ENCODE peak calls at places on chromosomes 2 and 18, in seven cellular contexts. F is CD8-positive, alpha-beta memory T cell; Q is thyroid gland; U is left ventricle myocardium inferior; P is body of pancreas; L is NT2/D1; E is fibroblast of lung. A is an unnamed sample. For H3K9me3 and H3K4me1, the result is how much of the 10 kb centered on the place peaks cover.

GRCh38 chr2:69217333-69218080 is 169.5 kb downstream of the GFPT1 start:
- DNase-seq in F (no peak), Q (no peak), U (no peak), P (no peak), L (no peak), E (no peak), A (no peak)

GRCh38 chr2:25960920-25961319 is 21.4 kb downstream of the KIF3C start:
- DNase-seq in F (no peak), Q (no peak), U (no peak), P (no peak), L (no peak), E (peak), A (no peak)

GRCh38 chr2:46827274-46827930 is 88.2 kb downstream of the MCFD2 start:
- DNase-seq in F (no peak), Q (no peak), U (no peak), P (no peak), L (no peak), E (peak), A (no peak)

GRCh38 chr18:48660346-48661228 is 121.8 kb downstream of the CTIF start:
- DNase-seq in F (no peak), Q (no peak), U (no peak), P (no peak), L (no peak), E (no peak), A (no peak)

GRCh38 chr2:56239437-56239836 is 55.6 kb downstream of the CCDC85A start:
- DNase-seq in F (no peak), Q (no peak), U (no peak), P (no peak), L (no peak), E (peak), A (no peak)

GRCh38 chr2:206274434-206275273 is at the start of gene ZDBF2:
- DNase-seq in F (peak), Q (peak), U (peak), P (peak), L (peak), E (peak), A (peak)

GRCh38 chr2:152241956-152242355 is 66.4 kb upstream of the STAM2 start:
- DNase-seq in F (no peak), Q (no peak), U (no peak), P (no peak), L (no peak), E (peak), A (no peak)

GRCh38 chr2:101718993-101719571 is 21.6 kb downstream of the MAP4K4 start:
- DNase-seq in F (no peak), Q (no peak), U (no peak), P (no peak), L (no peak), E (no peak), A (peak)

GRCh38 chr2:213125646-213126347 is 25.6 kb downstream of the IKZF2 start:
- DNase-seq in F (peak), Q (no peak), U (no peak), P (no peak), L (no peak), E (no peak), A (no peak)

GRCh38 chr2:65081232-65081685 is 25.0 kb downstream of the CEP68 start:
- DNase-seq in F (no peak), Q (no peak), U (no peak), P (peak), L (no peak), E (no peak), A (no peak)

GRCh38 chr2:192888090-192888489 is 693.4 kb upstream of the TMEFF2 start:
- DNase-seq in F (no peak), Q (no peak), U (no peak), P (no peak), L (no peak), E (no peak), A (no peak)

GRCh38 chr2:86477349-86477748 is 36.2 kb downstream of the KDM3A start:
- DNase-seq in F (no peak), Q (no peak), U (no peak), P (no peak), L (no peak), E (peak), A (no peak)

GRCh38 chr2:233426619-233427342 is 72.5 kb downstream of the DGKD start:
- DNase-seq in F (no peak), Q (no peak), U (no peak), P (no peak), L (no peak), E (peak), A (no peak)

GRCh38 chr18:61413388-61413787 is 80.2 kb downstream of the CDH20 start:
- DNase-seq in F (no peak), Q (no peak), U (no peak), P (no peak), L (no peak), E (no peak), A (no peak)

GRCh38 chr18:26634631-26635030 is 86.3 kb upstream of the KCTD1 start:
- DNase-seq in F (no peak), Q (no peak), U (no peak), P (no peak), L (no peak), E (no peak), A (no peak)

GRCh38 chr2:67015681-67016080 is 381.5 kb upstream of the ETAA1 start:
- DNase-seq in F (no peak), Q (no peak), U (no peak), P (no peak), L (no peak), E (no peak), A (no peak)
- H3K9me3 ChIP-seq in F (under half), Q (under half), U (under half), P (under half), L (under half), E (under half), A (under half)

DNA sequence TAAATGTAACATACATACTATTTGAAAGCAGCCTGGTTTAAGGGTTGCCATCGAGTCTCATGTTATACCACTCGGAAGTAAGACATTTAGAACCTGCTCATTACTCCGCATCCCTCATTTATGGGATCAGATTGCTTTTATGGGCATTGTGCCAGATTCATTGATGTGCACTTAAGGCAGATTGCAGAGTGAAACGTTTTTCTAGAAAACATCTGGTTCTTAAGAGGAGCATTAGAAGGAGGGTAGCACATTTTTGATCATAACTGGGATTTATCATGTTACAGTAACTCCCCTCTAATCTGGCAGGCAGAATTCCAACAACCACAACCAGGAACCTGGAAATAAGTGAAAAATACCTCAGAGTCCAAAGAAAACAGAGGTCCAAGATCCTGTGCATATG is 74.2 kb upstream of the GALNT3 start:
- DNase-seq in F (no peak), Q (no peak), U (no peak), P (no peak), L (no peak), E (peak), A (no peak)
- H3K4me3 ChIP-seq in F (no peak), Q (no peak), U (no peak), P (no peak), L (no peak), E (no peak), A (no peak)

GRCh38 chr2:201984800-201985525 is 48.7 kb upstream of the FZD7 start:
- DNase-seq in F (no peak), Q (peak), U (no peak), P (peak), L (no peak), E (no peak), A (no peak)

GRCh38 chr2:201987426-201987825 is 46.2 kb upstream of the FZD7 start:
- DNase-seq in F (no peak), Q (no peak), U (no peak), P (no peak), L (no peak), E (no peak), A (no peak)

GRCh38 chr2:201983174-201983573 is 50.5 kb upstream of the FZD7 start:
- DNase-seq in F (no peak), Q (no peak), U (no peak), P (no peak), L (no peak), E (no peak), A (no peak)

GRCh38 chr2:201985740-201986735 is 47.6 kb upstream of the FZD7 start:
- DNase-seq in F (no peak), Q (no peak), U (no peak), P (no peak), L (no peak), E (no peak), A (no peak)

DNA sequence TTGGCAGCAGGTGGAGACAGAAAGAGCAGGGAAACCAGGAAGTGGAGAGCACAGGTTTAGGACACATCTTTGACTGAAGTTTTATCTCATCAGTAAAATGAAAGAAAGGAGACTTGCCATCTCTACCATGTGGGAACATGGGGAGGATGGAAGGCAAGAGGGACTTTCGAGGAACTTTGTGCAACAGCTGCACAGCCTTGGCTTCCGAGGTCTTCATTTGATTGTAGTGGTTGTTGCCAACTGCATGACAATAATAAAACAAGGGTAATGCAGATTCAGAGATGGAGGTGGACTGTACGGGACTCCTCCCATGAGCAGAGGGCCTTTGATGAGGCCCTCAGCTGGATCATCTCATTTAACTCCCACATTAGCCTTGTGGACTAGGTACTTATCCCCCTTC is 49.3 kb upstream of the FZD7 start:
- DNase-seq in F (no peak), Q (no peak), U (no peak), P (no peak), L (no peak), E (no peak), A (no peak)
- H3K4me1 ChIP-seq in F (under half), Q (under half), U (under half), P (under half), L (under half), E (under half), A (under half)

GRCh38 chr2:223994562-223995162 is 37.4 kb downstream of the MRPL44 start:
- DNase-seq in F (no peak), Q (no peak), U (no peak), P (no peak), L (no peak), E (no peak), A (no peak)

GRCh38 chr2:223989860-223990237 is 32.6 kb downstream of the MRPL44 start:
- DNase-seq in F (no peak), Q (no peak), U (no peak), P (no peak), L (no peak), E (no peak), A (no peak)

GRCh38 chr2:223993634-223994232 is 36.5 kb downstream of the MRPL44 start:
- DNase-seq in F (peak), Q (peak), U (peak), P (peak), L (peak), E (peak), A (peak)

GRCh38 chr2:223989206-223989859 is 32.1 kb downstream of the MRPL44 start:
- DNase-seq in F (no peak), Q (peak), U (no peak), P (peak), L (no peak), E (no peak), A (no peak)

DNA sequence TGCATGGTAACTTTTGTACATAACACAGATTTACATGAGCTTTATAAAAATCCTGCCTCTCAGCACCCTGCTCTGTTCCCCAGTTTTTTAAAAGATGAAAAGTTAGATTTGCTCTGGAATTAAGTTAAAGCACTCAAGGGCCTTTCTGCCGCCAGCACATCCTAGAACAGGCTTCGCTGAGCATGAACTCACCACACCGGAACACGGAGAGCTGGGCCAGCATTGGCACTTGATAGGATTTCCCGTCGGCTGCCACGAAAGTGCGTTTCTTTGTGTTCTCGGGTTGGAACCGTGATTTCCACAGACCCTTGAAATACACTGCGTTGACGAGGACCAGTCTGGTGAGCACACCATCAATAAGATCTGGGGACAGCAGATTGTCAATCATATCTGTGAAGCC is 34.3 kb downstream of the MRPL44 start:
- DNase-seq in F (no peak), Q (peak), U (no peak), P (no peak), L (no peak), E (no peak), A (no peak)
- H3K9me3 ChIP-seq in F (under half), Q (under half), U (under half), P (under half), L (under half), E (under half), A (under half)

GRCh38 chr2:42566837-42567251 is 1.6 kb upstream of the MTA3 start:
- DNase-seq in F (no peak), Q (no peak), U (no peak), P (no peak), L (no peak), E (peak), A (no peak)

GRCh38 chr2:42560886-42561285 is 7.5 kb upstream of the MTA3 start:
- DNase-seq in F (no peak), Q (no peak), U (no peak), P (no peak), L (no peak), E (no peak), A (no peak)

GRCh38 chr2:42558827-42559226 is 9.6 kb upstream of the MTA3 start:
- DNase-seq in F (no peak), Q (no peak), U (no peak), P (no peak), L (no peak), E (no peak), A (no peak)

GRCh38 chr2:42566006-42566405 is 2.4 kb upstream of the MTA3 start:
- DNase-seq in F (no peak), Q (no peak), U (no peak), P (no peak), L (no peak), E (no peak), A (peak)

GRCh38 chr2:42562474-42563144 is 5.8 kb upstream of the MTA3 start:
- DNase-seq in F (no peak), Q (no peak), U (no peak), P (peak), L (no peak), E (no peak), A (no peak)
- H3K4me3 ChIP-seq in F (no peak), Q (no peak), U (no peak), P (no peak), L (no peak), E (no peak), A (no peak)

GRCh38 chr2:113173563-113174368 is at the start of gene PSD4:
- DNase-seq in F (peak), Q (peak), U (peak), P (peak), L (no peak), E (no peak), A (peak)

GRCh38 chr2:113175736-113176695 is 2.2 kb downstream of the PSD4 start:
- DNase-seq in F (no peak), Q (peak), U (no peak), P (no peak), L (no peak), E (no peak), A (no peak)

GRCh38 chr2:113175101-113175628 is 1.4 kb downstream of the PSD4 start:
- DNase-seq in F (peak), Q (no peak), U (no peak), P (peak), L (no peak), E (peak), A (no peak)

GRCh38 chr2:113172721-113173562 is 829 bp upstream of the PSD4 start:
- DNase-seq in F (no peak), Q (no peak), U (no peak), P (no peak), L (no peak), E (no peak), A (no peak)

GRCh38 chr2:113174369-113174735 is 581 bp downstream of the PSD4 start:
- DNase-seq in F (no peak), Q (no peak), U (no peak), P (no peak), L (no peak), E (no peak), A (no peak)
- H3K4me1 ChIP-seq in F (half or more), Q (under half), U (under half), P (under half), L (under half), E (under half), A (half or more)

A was measured in naive thymus-derived CD4-positive, alpha-beta T cell.